ENCODE peak calls at places on chromosomes 1 and 21, in nine cellular contexts. O is H9; Y is OCI-LY7; U is fibroblast of pulmonary artery; G is CD4-positive, alpha-beta T cell; T is AG10803; K is glutamatergic neuron; A is kidney epithelial cell; J is B cell. I is an unnamed sample.
A peak's percentile ranks its signal among the peaks of the same experiment; 100 is the strongest.

GRCh38 chr1:2311184-2312032 is 79.9 kb downstream of the MORN1 start:
- DNase-seq in O (peak; percentile 88), Y (peak; percentile 68), U (peak; percentile 48), G (peak; percentile 52), T (peak; percentile 48), K (peak; percentile 83), A (no peak), J (peak; percentile 83), I (peak; percentile 69)

GRCh38 chr21:45882641-45883040 is 98.9 kb upstream of the COL6A1 start:
- DNase-seq in O (no peak), Y (no peak), U (no peak), G (no peak), T (no peak), K (no peak), A (no peak), J (no peak), I (no peak)

GRCh38 chr1:153678519-153679336 is at the start of gene NPR1:
- DNase-seq in O (peak; percentile 54), Y (no peak), U (peak; percentile 77), G (no peak), T (peak; percentile 27), K (peak; percentile 48), A (no peak), J (peak; percentile 49), I (peak; percentile 66)

GRCh38 chr1:53256744-53257453 is 18.6 kb upstream of the MAGOH start:
- DNase-seq in O (no peak), Y (no peak), U (no peak), G (no peak), T (no peak), K (no peak), A (no peak), J (no peak), I (no peak)

GRCh38 chr1:74504125-74505065 is 8.0 kb downstream of the LRRC53 start:
- DNase-seq in O (peak; percentile 74), Y (peak; percentile 52), U (peak; percentile 42), G (no peak), T (peak; percentile 46), K (peak; percentile 82), A (no peak), J (peak; percentile 28), I (peak; percentile 42)

GRCh38 chr1:3681898-3682806 is 29.8 kb downstream of the TP73 start:
- DNase-seq in O (no peak), Y (no peak), U (no peak), G (no peak), T (no peak), K (peak; percentile 15), A (no peak), J (no peak), I (no peak)

GRCh38 chr1:198829948-198830347 is 191.1 kb downstream of the PTPRC start:
- DNase-seq in O (peak; percentile 49), Y (no peak), U (peak; percentile 56), G (no peak), T (peak; percentile 17), K (no peak), A (no peak), J (no peak), I (no peak)

GRCh38 chr1:24048205-24048869 is 63.6 kb downstream of the MYOM3 start:
- DNase-seq in O (no peak), Y (no peak), U (no peak), G (no peak), T (no peak), K (no peak), A (no peak), J (no peak), I (no peak)

GRCh38 chr1:46488343-46489168 is 1.1 kb upstream of the DMBX1 start:
- DNase-seq in O (peak; percentile 51), Y (no peak), U (peak; percentile 14), G (no peak), T (peak; percentile 33), K (no peak), A (peak; percentile 45), J (no peak), I (no peak)

GRCh38 chr1:41641483-41641829 is 157.0 kb upstream of the EDN2 start:
- DNase-seq in O (no peak), Y (peak; percentile 61), U (no peak), G (no peak), T (no peak), K (no peak), A (no peak), J (no peak), I (peak; percentile 55)

GRCh38 chr1:30687886-30688285 is 35.5 kb downstream of the MATN1 start:
- DNase-seq in O (no peak), Y (no peak), U (no peak), G (no peak), T (no peak), K (no peak), A (no peak), J (no peak), I (no peak)

GRCh38 chr1:198849108-198849507 is 210.3 kb downstream of the PTPRC start:
- DNase-seq in O (no peak), Y (no peak), U (no peak), G (no peak), T (no peak), K (no peak), A (no peak), J (no peak), I (no peak)

GRCh38 chr1:20601123-20601825 is 12.4 kb downstream of the CDA start:
- DNase-seq in O (no peak), Y (peak; percentile 8), U (no peak), G (no peak), T (no peak), K (no peak), A (no peak), J (no peak), I (no peak)

GRCh38 chr1:199123615-199124014 is 484.8 kb downstream of the PTPRC start:
- DNase-seq in O (no peak), Y (no peak), U (peak; percentile 27), G (no peak), T (peak; percentile 97), K (no peak), A (no peak), J (no peak), I (no peak)

GRCh38 chr1:63463248-63463647 is 59.8 kb downstream of the ITGB3BP start:
- DNase-seq in O (no peak), Y (no peak), U (peak; percentile 96), G (no peak), T (peak; percentile 51), K (no peak), A (no peak), J (no peak), I (no peak)

DNA sequence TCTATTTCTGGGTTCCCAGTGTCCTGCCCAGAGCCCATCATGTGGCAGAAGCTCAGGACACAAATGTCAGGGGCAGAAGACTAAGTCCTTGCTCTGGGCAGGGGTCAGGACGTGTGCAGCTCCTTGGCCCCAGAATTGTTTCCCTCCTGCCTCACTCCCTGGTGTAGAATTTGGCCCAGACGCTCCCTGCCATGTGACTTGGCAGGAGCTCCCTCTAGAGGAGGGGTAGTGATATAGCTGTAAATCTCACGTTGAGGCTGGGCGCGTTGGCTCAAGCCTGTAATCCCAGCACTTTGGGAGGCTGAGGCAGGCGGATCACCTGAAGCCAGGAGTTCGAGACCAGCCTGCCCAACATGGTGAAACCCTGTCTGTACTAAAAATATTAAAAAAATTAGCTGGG is 91.2 kb downstream of the UBIAD1 start:
- DNase-seq in O (no peak), Y (peak; percentile 23), U (no peak), G (no peak), T (no peak), K (no peak), A (no peak), J (peak; percentile 28), I (peak; percentile 49)
- TF ChIP-seq CTCF in O (peak; percentile 71), Y (peak; percentile 58), U (no peak), G (peak; percentile 21), T (no peak), K (peak; percentile 36), A (peak; percentile 10), J (peak; percentile 56), I (peak; percentile 46)

GRCh38 chr21:36257657-36258056 is 62.3 kb upstream of the MORC3 start:
- DNase-seq in O (no peak), Y (no peak), U (no peak), G (no peak), T (no peak), K (no peak), A (no peak), J (no peak), I (no peak)

GRCh38 chr21:36261459-36261858 is 58.5 kb upstream of the MORC3 start:
- DNase-seq in O (no peak), Y (no peak), U (no peak), G (no peak), T (no peak), K (no peak), A (no peak), J (no peak), I (no peak)

GRCh38 chr21:36263797-36264196 is 56.2 kb upstream of the MORC3 start:
- DNase-seq in O (no peak), Y (no peak), U (no peak), G (no peak), T (no peak), K (no peak), A (no peak), J (peak; percentile 33), I (no peak)

GRCh38 chr21:36260030-36260787 is 59.8 kb upstream of the MORC3 start:
- DNase-seq in O (no peak), Y (peak; percentile 79), U (peak; percentile 81), G (peak; percentile 13), T (peak; percentile 68), K (no peak), A (no peak), J (peak; percentile 70), I (peak; percentile 81)

GRCh38 chr21:36260802-36261201 is 59.2 kb upstream of the MORC3 start:
- DNase-seq in O (no peak), Y (peak; percentile 34), U (no peak), G (no peak), T (no peak), K (no peak), A (no peak), J (peak; percentile 52), I (no peak)
- TF ChIP-seq CTCF in O (peak; percentile 10), Y (peak; percentile 46), U (no peak), G (no peak), T (no peak), K (peak; percentile 17), A (no peak), J (peak; percentile 44), I (no peak)

DNA sequence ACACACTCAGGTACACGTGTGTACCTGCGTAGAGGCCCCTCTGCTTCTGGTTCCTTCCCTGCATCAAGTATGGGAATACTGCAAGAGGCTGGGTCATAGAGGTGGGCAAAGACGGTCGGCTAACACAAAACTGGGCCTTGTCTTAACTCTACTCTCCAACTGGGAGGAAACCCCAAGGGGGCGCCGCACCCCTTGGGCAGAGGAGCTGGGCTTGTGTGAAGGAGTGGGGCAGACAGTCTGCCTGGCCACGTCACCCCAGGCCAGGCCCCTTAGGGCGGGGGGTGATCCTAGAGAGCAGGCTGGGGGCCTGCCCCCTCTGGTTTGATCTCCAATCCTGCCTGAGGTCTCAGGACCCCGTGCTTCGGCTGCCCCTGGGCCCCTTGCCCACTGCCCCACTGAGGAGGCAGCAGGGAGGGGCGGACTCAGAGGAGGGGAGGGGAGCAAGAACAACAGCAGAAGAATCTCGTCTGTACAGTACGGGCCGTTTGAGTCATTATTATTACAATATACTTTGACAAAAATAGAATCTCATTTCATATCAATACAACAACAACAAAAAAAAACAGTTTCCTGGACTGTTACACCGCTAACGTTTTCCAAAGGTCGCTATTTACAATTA is 34.7 kb downstream of the MEF2D start:
- DNase-seq in O (peak; percentile 66), Y (peak; percentile 39), U (no peak), G (no peak), T (no peak), K (no peak), A (no peak), J (peak; percentile 44), I (no peak)
- TF ChIP-seq CTCF in O (peak; percentile 63), Y (peak; percentile 69), U (peak; percentile 14), G (no peak), T (peak; percentile 15), K (no peak), A (peak; percentile 25), J (peak; percentile 15), I (peak; percentile 21)

GRCh38 chr1:170126691-170127090 is 19.1 kb upstream of the NTMT2 start:
- DNase-seq in O (peak; percentile 41), Y (no peak), U (peak; percentile 91), G (no peak), T (peak; percentile 97), K (no peak), A (peak; percentile 80), J (no peak), I (peak; percentile 46)
- TF ChIP-seq CTCF in O (peak; percentile 31), Y (no peak), U (peak; percentile 32), G (no peak), T (peak; percentile 56), K (no peak), A (peak; percentile 9), J (no peak), I (no peak)

I was measured in GM13976.